ENCODE peak calls at places on chromosome 12, in five cellular contexts. One of them, this sample, is unnamed.

GRCh38 chr12:47935196-47935595 is 28.2 kb upstream of the TMEM106C start:
- DNase-seq in testis: peak
- DNase-seq in brain microvascular endothelial cell: peak
- DNase-seq in cardiac muscle cell: peak
- DNase-seq in cardiac fibroblast: peak
- DNase-seq in this sample: peak

GRCh38 chr12:122435186-122435585 is 12.7 kb upstream of the CLIP1 start:
- DNase-seq in testis: no peak
- DNase-seq in brain microvascular endothelial cell: no peak
- DNase-seq in cardiac muscle cell: no peak
- DNase-seq in cardiac fibroblast: no peak
- DNase-seq in this sample: no peak

GRCh38 chr12:132344181-132344580 is 14.8 kb upstream of the GALNT9 start:
- DNase-seq in testis: no peak
- DNase-seq in brain microvascular endothelial cell: no peak
- DNase-seq in cardiac muscle cell: no peak
- DNase-seq in cardiac fibroblast: no peak
- DNase-seq in this sample: no peak

GRCh38 chr12:39505025-39505424 is 62.1 kb upstream of the KIF21A start:
- DNase-seq in testis: no peak
- DNase-seq in brain microvascular endothelial cell: peak
- DNase-seq in cardiac muscle cell: no peak
- DNase-seq in cardiac fibroblast: no peak
- DNase-seq in this sample: no peak

GRCh38 chr12:105289114-105289904 is 41.2 kb upstream of the C12orf75 start:
- DNase-seq in testis: no peak
- DNase-seq in brain microvascular endothelial cell: peak
- DNase-seq in cardiac muscle cell: no peak
- DNase-seq in cardiac fibroblast: no peak
- DNase-seq in this sample: no peak

GRCh38 chr12:38921025-38921677 is 15.8 kb upstream of the CPNE8 start:
- DNase-seq in testis: peak
- DNase-seq in brain microvascular endothelial cell: peak
- DNase-seq in cardiac muscle cell: peak
- DNase-seq in cardiac fibroblast: peak
- DNase-seq in this sample: peak

GRCh38 chr12:104674083-104674482 is 217.3 kb downstream of the CHST11 start:
- DNase-seq in testis: no peak
- DNase-seq in brain microvascular endothelial cell: no peak
- DNase-seq in cardiac muscle cell: peak
- DNase-seq in cardiac fibroblast: no peak
- DNase-seq in this sample: peak

GRCh38 chr12:19223018-19223417 is 93.5 kb downstream of the PLEKHA5 start:
- DNase-seq in testis: no peak
- DNase-seq in brain microvascular endothelial cell: no peak
- DNase-seq in cardiac muscle cell: no peak
- DNase-seq in cardiac fibroblast: no peak
- DNase-seq in this sample: no peak

GRCh38 chr12:49949124-49949845 is 1.3 kb upstream of the AQP2 start:
- DNase-seq in testis: no peak
- DNase-seq in brain microvascular endothelial cell: no peak
- DNase-seq in cardiac muscle cell: no peak
- DNase-seq in cardiac fibroblast: no peak
- DNase-seq in this sample: no peak

GRCh38 chr12:88693837-88694445 is 113.7 kb upstream of the KITLG start:
- DNase-seq in testis: no peak
- DNase-seq in brain microvascular endothelial cell: peak
- DNase-seq in cardiac muscle cell: no peak
- DNase-seq in cardiac fibroblast: no peak
- DNase-seq in this sample: no peak

GRCh38 chr12:122460641-122461040 is 38.2 kb upstream of the CLIP1 start:
- DNase-seq in testis: no peak
- DNase-seq in brain microvascular endothelial cell: no peak
- DNase-seq in cardiac muscle cell: no peak
- DNase-seq in cardiac fibroblast: no peak
- DNase-seq in this sample: no peak

GRCh38 chr12:11749943-11750690 is 100.6 kb downstream of the ETV6 start:
- DNase-seq in testis: no peak
- DNase-seq in brain microvascular endothelial cell: no peak
- DNase-seq in cardiac muscle cell: no peak
- DNase-seq in cardiac fibroblast: no peak
- DNase-seq in this sample: no peak

GRCh38 chr12:45729233-45730115 is at the start of gene ARID2:
- DNase-seq in testis: peak
- DNase-seq in brain microvascular endothelial cell: peak
- DNase-seq in cardiac muscle cell: peak
- DNase-seq in cardiac fibroblast: peak
- DNase-seq in this sample: peak

GRCh38 chr12:122981036-122981471 is 573 bp downstream of the ARL6IP4 start:
- DNase-seq in testis: peak
- DNase-seq in brain microvascular endothelial cell: no peak
- DNase-seq in cardiac muscle cell: peak
- DNase-seq in cardiac fibroblast: peak
- DNase-seq in this sample: peak

GRCh38 chr12:25249951-25250738 is 584 bp downstream of the KRAS start:
- DNase-seq in testis: peak
- DNase-seq in brain microvascular endothelial cell: no peak
- DNase-seq in cardiac muscle cell: peak
- DNase-seq in cardiac fibroblast: peak
- DNase-seq in this sample: no peak

GRCh38 chr12:6554168-6554989 is 1.5 kb downstream of the IFFO1 start:
- DNase-seq in testis: peak
- DNase-seq in brain microvascular endothelial cell: peak
- DNase-seq in cardiac muscle cell: peak
- DNase-seq in cardiac fibroblast: peak
- DNase-seq in this sample: peak

GRCh38 chr12:11581179-11581755 is 68.2 kb upstream of the ETV6 start:
- DNase-seq in testis: peak
- DNase-seq in brain microvascular endothelial cell: peak
- DNase-seq in cardiac muscle cell: peak
- DNase-seq in cardiac fibroblast: peak
- DNase-seq in this sample: peak

GRCh38 chr12:87809916-87810315 is 219.3 kb downstream of the C12orf50 start:
- DNase-seq in testis: no peak
- DNase-seq in brain microvascular endothelial cell: no peak
- DNase-seq in cardiac muscle cell: no peak
- DNase-seq in cardiac fibroblast: no peak
- DNase-seq in this sample: peak

GRCh38 chr12:67671419-67671818 is 22.9 kb downstream of the DYRK2 start:
- DNase-seq in testis: no peak
- DNase-seq in brain microvascular endothelial cell: peak
- DNase-seq in cardiac muscle cell: peak
- DNase-seq in cardiac fibroblast: peak
- DNase-seq in this sample: peak

GRCh38 chr12:47216150-47216677 is 136.5 kb upstream of the AMIGO2 start:
- DNase-seq in testis: no peak
- DNase-seq in brain microvascular endothelial cell: no peak
- DNase-seq in cardiac muscle cell: no peak
- DNase-seq in cardiac fibroblast: no peak
- DNase-seq in this sample: no peak

GRCh38 chr12:66688836-66689439 is 10.1 kb upstream of the GRIP1 start:
- DNase-seq in testis: peak
- DNase-seq in brain microvascular endothelial cell: peak
- DNase-seq in cardiac muscle cell: peak
- DNase-seq in cardiac fibroblast: peak
- DNase-seq in this sample: peak

GRCh38 chr12:110349521-110350151 is 53.9 kb downstream of the ANAPC7 start:
- DNase-seq in testis: peak
- DNase-seq in brain microvascular endothelial cell: no peak
- DNase-seq in cardiac muscle cell: peak
- DNase-seq in cardiac fibroblast: peak
- DNase-seq in this sample: no peak

GRCh38 chr12:109223211-109223610 is 85.9 kb downstream of the FOXN4 start:
- DNase-seq in testis: no peak
- DNase-seq in brain microvascular endothelial cell: no peak
- DNase-seq in cardiac muscle cell: no peak
- DNase-seq in cardiac fibroblast: no peak
- DNase-seq in this sample: no peak
- TF ChIP-seq CTCF in testis: no peak
- TF ChIP-seq CTCF in brain microvascular endothelial cell: no peak
- TF ChIP-seq CTCF in cardiac muscle cell: no peak
- TF ChIP-seq CTCF in cardiac fibroblast: no peak
- TF ChIP-seq CTCF in this sample: no peak

GRCh38 chr12:114681149-114681849 is 2.7 kb downstream of the TBX3 start:
- DNase-seq in testis: no peak
- DNase-seq in brain microvascular endothelial cell: no peak
- DNase-seq in cardiac muscle cell: peak
- DNase-seq in cardiac fibroblast: peak
- DNase-seq in this sample: peak

GRCh38 chr12:114683709-114684097 is 272 bp downstream of the TBX3 start:
- DNase-seq in testis: no peak
- DNase-seq in brain microvascular endothelial cell: no peak
- DNase-seq in cardiac muscle cell: no peak
- DNase-seq in cardiac fibroblast: no peak
- DNase-seq in this sample: no peak

GRCh38 chr12:114680498-114681148 is 3.4 kb downstream of the TBX3 start:
- DNase-seq in testis: no peak
- DNase-seq in brain microvascular endothelial cell: no peak
- DNase-seq in cardiac muscle cell: no peak
- DNase-seq in cardiac fibroblast: no peak
- DNase-seq in this sample: peak

GRCh38 chr12:114682920-114683708 is 861 bp downstream of the TBX3 start:
- DNase-seq in testis: peak
- DNase-seq in brain microvascular endothelial cell: no peak
- DNase-seq in cardiac muscle cell: no peak
- DNase-seq in cardiac fibroblast: peak
- DNase-seq in this sample: peak

DNA sequence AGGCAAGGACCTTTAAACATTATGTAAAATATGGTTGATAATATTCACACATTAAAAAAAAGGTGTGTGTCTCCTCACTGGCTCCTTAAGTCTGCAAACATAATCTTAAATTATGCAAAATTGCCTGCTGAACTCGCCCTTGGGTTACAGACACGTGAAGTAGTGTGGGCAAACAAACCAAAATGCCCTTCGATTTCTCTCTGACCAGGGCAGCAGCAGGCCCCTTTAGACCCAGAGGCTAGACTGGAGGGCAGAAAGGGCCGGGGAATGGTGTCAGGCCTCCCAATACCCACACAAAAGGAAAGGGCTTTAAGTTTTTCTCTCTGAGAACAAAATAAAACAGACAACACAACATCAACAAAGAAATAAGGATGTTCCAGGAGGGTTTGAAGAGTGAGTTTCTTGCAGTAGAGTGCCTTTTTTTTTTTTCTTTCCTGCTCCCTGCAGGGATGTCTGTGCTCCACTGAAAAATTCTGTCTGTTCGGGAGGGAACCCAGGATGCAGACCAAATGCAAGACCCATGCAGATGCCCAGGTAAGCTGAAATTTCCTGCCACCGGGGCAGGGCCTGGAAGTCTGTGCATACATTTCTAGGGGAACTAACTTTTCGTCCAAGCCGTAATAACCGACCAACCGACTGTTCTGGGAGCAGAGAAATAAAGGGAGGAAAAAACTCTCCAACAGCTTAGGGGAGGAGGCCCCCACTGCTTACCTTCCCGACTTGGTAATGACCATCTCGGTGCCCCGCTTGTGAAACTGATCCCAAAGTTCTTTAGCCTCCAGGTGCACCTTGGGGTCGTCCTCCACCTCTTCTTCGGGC is 1.7 kb downstream of the TBX3 start:
- DNase-seq in testis: no peak
- DNase-seq in brain microvascular endothelial cell: no peak
- DNase-seq in cardiac muscle cell: no peak
- DNase-seq in cardiac fibroblast: no peak
- DNase-seq in this sample: no peak
- H3K4me3 ChIP-seq in testis: peak
- H3K4me3 ChIP-seq in brain microvascular endothelial cell: peak
- H3K4me3 ChIP-seq in cardiac muscle cell: peak
- H3K4me3 ChIP-seq in cardiac fibroblast: peak
- H3K4me3 ChIP-seq in this sample: peak

DNA sequence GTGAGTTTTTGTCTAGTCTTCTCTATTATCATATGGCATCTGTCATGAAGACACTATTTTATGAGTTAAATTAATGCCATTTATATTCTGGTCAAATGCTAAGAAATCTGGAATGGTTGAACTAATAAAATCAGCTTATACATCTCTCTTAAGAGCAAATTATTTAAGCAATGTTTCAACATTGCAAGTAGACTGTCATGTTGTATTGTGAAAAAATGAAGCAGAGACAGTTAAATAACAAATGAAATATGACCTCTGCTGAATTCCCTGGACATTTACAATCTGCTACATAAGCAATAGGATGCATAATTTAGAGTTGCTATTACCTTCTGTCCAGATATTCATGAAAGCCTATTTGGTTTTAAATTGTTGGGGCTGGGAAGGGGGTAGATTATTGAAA is 30.6 kb downstream of the NAV3 start:
- DNase-seq in testis: no peak
- DNase-seq in brain microvascular endothelial cell: no peak
- DNase-seq in cardiac muscle cell: no peak
- DNase-seq in cardiac fibroblast: peak
- DNase-seq in this sample: no peak
- TF ChIP-seq CTCF in testis: no peak
- TF ChIP-seq CTCF in brain microvascular endothelial cell: no peak
- TF ChIP-seq CTCF in cardiac muscle cell: no peak
- TF ChIP-seq CTCF in cardiac fibroblast: no peak
- TF ChIP-seq CTCF in this sample: no peak

GRCh38 chr12:30110970-30111586 is 327.3 kb upstream of the TMTC1 start:
- DNase-seq in testis: no peak
- DNase-seq in brain microvascular endothelial cell: peak
- DNase-seq in cardiac muscle cell: peak
- DNase-seq in cardiac fibroblast: peak
- DNase-seq in this sample: peak

GRCh38 chr12:30108666-30109065 is 324.9 kb upstream of the TMTC1 start:
- DNase-seq in testis: no peak
- DNase-seq in brain microvascular endothelial cell: no peak
- DNase-seq in cardiac muscle cell: no peak
- DNase-seq in cardiac fibroblast: no peak
- DNase-seq in this sample: no peak

GRCh38 chr12:30106204-30106603 is 322.5 kb upstream of the TMTC1 start:
- DNase-seq in testis: no peak
- DNase-seq in brain microvascular endothelial cell: no peak
- DNase-seq in cardiac muscle cell: peak
- DNase-seq in cardiac fibroblast: no peak
- DNase-seq in this sample: no peak

GRCh38 chr12:30110505-30110904 is 326.8 kb upstream of the TMTC1 start:
- DNase-seq in testis: no peak
- DNase-seq in brain microvascular endothelial cell: no peak
- DNase-seq in cardiac muscle cell: no peak
- DNase-seq in cardiac fibroblast: no peak
- DNase-seq in this sample: no peak

DNA sequence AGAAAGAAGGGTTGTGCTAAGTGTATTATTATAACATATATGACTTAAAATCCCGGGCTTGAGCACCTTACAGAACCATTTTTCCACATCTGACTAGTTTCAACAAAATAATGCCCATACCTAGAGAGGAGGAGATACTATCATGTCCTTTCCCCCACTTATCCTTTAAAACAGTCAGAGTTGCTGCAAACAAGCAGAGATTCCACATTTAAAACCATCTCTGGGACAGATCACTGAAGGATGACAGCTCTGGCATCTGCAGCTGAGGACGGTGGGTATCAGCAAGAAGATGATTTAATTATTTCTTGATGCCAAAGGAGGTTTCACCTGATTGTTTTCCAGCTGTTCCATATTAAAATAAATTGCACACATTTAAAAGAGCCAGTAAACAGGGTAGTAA is 328.0 kb upstream of the TMTC1 start:
- DNase-seq in testis: no peak
- DNase-seq in brain microvascular endothelial cell: no peak
- DNase-seq in cardiac muscle cell: no peak
- DNase-seq in cardiac fibroblast: no peak
- DNase-seq in this sample: no peak
- H3K4me3 ChIP-seq in testis: no peak
- H3K4me3 ChIP-seq in brain microvascular endothelial cell: no peak
- H3K4me3 ChIP-seq in cardiac muscle cell: no peak
- H3K4me3 ChIP-seq in cardiac fibroblast: no peak
- H3K4me3 ChIP-seq in this sample: no peak

This sample was measured in fibroblast of the aortic adventitia.